ENCODE peak calls at places on chromosomes 11 and 22, in six cellular contexts. P, Y, A, K, F and O are unnamed samples.

GRCh38 chr11:8040921-8041285 is 40.1 kb upstream of the TUB start:
- DNase-seq in K (no peak), A (no peak), F (no peak), Y (no peak), P (no peak), O (no peak)

GRCh38 chr22:20215742-20216141 is 52.4 kb downstream of the RTN4R start:
- DNase-seq in A (no peak), Y (no peak), F (no peak), P (no peak), K (no peak), O (no peak)

GRCh38 chr11:113162590-113162961 is 151.8 kb upstream of the TTC12 start:
- DNase-seq in P (peak), Y (no peak), K (peak), A (no peak), F (no peak), O (no peak)

GRCh38 chr11:70543611-70544010 is 145.3 kb downstream of the CTTN start:
- DNase-seq in A (no peak), K (no peak), Y (no peak), P (no peak), F (no peak), O (no peak)

GRCh38 chr22:39362271-39362670 is 12.5 kb downstream of the SYNGR1 start:
- DNase-seq in Y (no peak), P (no peak), A (no peak), F (no peak), K (no peak), O (no peak)

GRCh38 chr11:69704508-69705245 is 855 bp upstream of the FGF19 start:
- DNase-seq in A (peak), F (no peak), K (peak), Y (no peak), P (no peak), O (no peak)

GRCh38 chr11:45078236-45079074 is 68.0 kb upstream of the PRDM11 start:
- DNase-seq in P (no peak), Y (no peak), K (peak), F (no peak), A (no peak), O (no peak)

GRCh38 chr22:41833369-41834004 is 582 bp downstream of the SREBF2 start:
- DNase-seq in Y (no peak), K (no peak), F (peak), A (peak), P (no peak), O (no peak)

GRCh38 chr11:61189933-61190332 is 13.4 kb upstream of the PGA3 start:
- DNase-seq in A (no peak), Y (no peak), F (no peak), P (no peak), K (no peak), O (no peak)

GRCh38 chr11:107385361-107385982 is 72.2 kb downstream of the CWF19L2 start:
- DNase-seq in F (no peak), P (no peak), Y (peak), K (peak), A (no peak), O (no peak)

GRCh38 chr11:64276653-64277431 is 7.6 kb downstream of the BAD start:
- DNase-seq in Y (no peak), P (no peak), A (no peak), K (no peak), F (no peak), O (no peak)

GRCh38 chr22:48049116-48049515 is 1286.7 kb downstream of the TBC1D22A start:
- DNase-seq in F (no peak), A (no peak), K (no peak), Y (no peak), P (no peak), O (no peak)

GRCh38 chr11:78331711-78332110 is 85.9 kb downstream of the GAB2 start:
- DNase-seq in Y (no peak), F (no peak), K (no peak), A (no peak), P (no peak), O (no peak)

GRCh38 chr22:20111045-20111688 is 4.7 kb upstream of the RANBP1 start:
- DNase-seq in P (no peak), F (no peak), A (no peak), K (peak), Y (no peak), O (no peak)

GRCh38 chr11:103257360-103257759 is 148.1 kb downstream of the DYNC2H1 start:
- DNase-seq in A (no peak), K (peak), Y (no peak), P (no peak), F (no peak), O (peak)

GRCh38 chr11:33533668-33534067 is 167.0 kb downstream of the C11orf91 start:
- DNase-seq in P (no peak), F (no peak), K (peak), A (no peak), Y (no peak), O (no peak)

GRCh38 chr11:69641681-69642548 is 959 bp downstream of the CCND1 start:
- DNase-seq in Y (no peak), K (peak), A (no peak), P (no peak), F (no peak), O (no peak)

GRCh38 chr22:50500452-50500851 is 7.0 kb downstream of the LMF2 start:
- DNase-seq in K (no peak), A (no peak), Y (no peak), P (no peak), F (no peak), O (no peak)

GRCh38 chr11:47533690-47534135 is 19.2 kb downstream of the CELF1 start:
- DNase-seq in P (no peak), Y (no peak), A (no peak), F (no peak), K (peak), O (no peak)

GRCh38 chr22:50576806-50577696 is 1.2 kb downstream of the CPT1B start:
- DNase-seq in A (no peak), K (no peak), Y (no peak), P (no peak), F (no peak), O (no peak)

GRCh38 chr22:33726294-33726711 is 194.0 kb downstream of the LARGE1 start:
- DNase-seq in A (no peak), Y (peak), K (peak), F (no peak), P (no peak), O (no peak)

GRCh38 chr11:92249156-92249753 is 24.6 kb downstream of the FAT3 start:
- DNase-seq in A (no peak), K (no peak), P (no peak), F (no peak), Y (no peak), O (no peak)

GRCh38 chr11:19753451-19754041 is 40.9 kb downstream of the NAV2 start:
- DNase-seq in P (no peak), K (no peak), A (no peak), F (no peak), Y (no peak), O (no peak)

GRCh38 chr22:29031236-29031982 is 30.2 kb downstream of the C22orf31 start:
- DNase-seq in Y (peak), K (peak), P (no peak), A (peak), F (no peak), O (peak)

GRCh38 chr11:8963569-8964323 is 496 bp downstream of the TMEM9B start:
- DNase-seq in F (peak), P (peak), A (peak), Y (no peak), K (peak), O (peak)

GRCh38 chr11:128324531-128325141 is 262.7 kb downstream of the ETS1 start:
- DNase-seq in K (no peak), A (no peak), P (no peak), F (no peak), Y (no peak), O (no peak)

GRCh38 chr11:44005076-44005800 is 42.5 kb upstream of the ACCSL start:
- DNase-seq in P (no peak), F (no peak), A (no peak), K (no peak), Y (no peak), O (no peak)